ENCODE peak calls at places on chromosome X, in five cellular contexts. L is mucosa of descending colon, W is OCI-LY7, X is stomach, C is WTC11. S is an unnamed sample.

GRCh38 chrX:16436348-16437188 is 213.4 kb upstream of the S100G start:
- DNase-seq in L (no peak), X (peak), C (peak), W (peak), S (peak)

GRCh38 chrX:8083276-8083675 is 87.8 kb downstream of the VCX2 start:
- DNase-seq in W (no peak), L (no peak), X (no peak), C (no peak), S (no peak)

GRCh38 chrX:78658851-78659744 is at the start of gene RTL3:
- DNase-seq in C (no peak), X (no peak), W (no peak), L (no peak), S (no peak)

GRCh38 chrX:31112226-31112999 is 40.6 kb upstream of the FTHL17 start:
- DNase-seq in C (no peak), X (no peak), L (no peak), W (no peak), S (no peak)

GRCh38 chrX:147069926-147070325 is 255.4 kb upstream of the CXorf51A start:
- DNase-seq in C (no peak), X (no peak), L (no peak), W (no peak), S (no peak)

GRCh38 chrX:153900806-153901752 is 3.4 kb upstream of the AVPR2 start:
- DNase-seq in X (peak), W (peak), L (no peak), C (no peak), S (no peak)

GRCh38 chrX:7120578-7121219 is 26.8 kb upstream of the STS start:
- DNase-seq in W (no peak), L (no peak), X (no peak), C (no peak), S (no peak)

GRCh38 chrX:56382278-56382677 is 150.1 kb downstream of the KLF8 start:
- DNase-seq in X (no peak), L (no peak), W (no peak), C (no peak), S (no peak)

GRCh38 chrX:57929373-57929772 is 19.1 kb upstream of the ZXDA start:
- DNase-seq in C (peak), X (no peak), W (peak), L (no peak), S (no peak)

GRCh38 chrX:128739539-128739938 is 687.3 kb upstream of the ACTRT1 start:
- DNase-seq in W (no peak), L (no peak), X (no peak), C (no peak), S (no peak)

GRCh38 chrX:96985046-96985445 is 101.3 kb downstream of the RPA4 start:
- DNase-seq in X (no peak), L (no peak), W (no peak), C (no peak), S (no peak)

GRCh38 chrX:134144231-134144630 is 92.8 kb upstream of the CCDC160 start:
- DNase-seq in X (no peak), W (peak), C (no peak), L (no peak), S (no peak)

GRCh38 chrX:13377537-13377936 is 57.7 kb upstream of the ATXN3L start:
- DNase-seq in W (no peak), C (no peak), L (no peak), X (no peak), S (no peak)

GRCh38 chrX:142233400-142233799 is 28.3 kb upstream of the MAGEC2 start:
- DNase-seq in W (no peak), L (no peak), C (no peak), X (no peak), S (no peak)

GRCh38 chrX:5306654-5307121 is 922.0 kb downstream of the NLGN4X start:
- DNase-seq in C (no peak), X (no peak), W (peak), L (no peak), S (no peak)

GRCh38 chrX:375181-376036 is 11.3 kb downstream of the PPP2R3B start:
- DNase-seq in C (no peak), W (no peak), L (no peak), X (no peak), S (no peak)

GRCh38 chrX:103197721-103198306 is 17.1 kb upstream of the BEX4 start:
- DNase-seq in W (no peak), C (no peak), L (no peak), X (no peak), S (no peak)

GRCh38 chrX:102113367-102113766 is 12.1 kb upstream of the TCEAL2 start:
- DNase-seq in C (no peak), L (no peak), W (no peak), X (no peak), S (no peak)

GRCh38 chrX:1595711-1596060 is 4.3 kb downstream of the AKAP17A start:
- DNase-seq in X (peak), C (no peak), W (no peak), L (peak), S (no peak)

GRCh38 chrX:126985027-126985426 is 165.5 kb downstream of the PRR32 start:
- DNase-seq in L (no peak), C (no peak), W (no peak), X (no peak), S (no peak)

GRCh38 chrX:21778236-21778635 is 20.3 kb upstream of the SMPX start:
- DNase-seq in L (no peak), W (no peak), C (no peak), X (no peak), S (no peak)

GRCh38 chrX:98607739-98608138 is 1724.0 kb downstream of the RPA4 start:
- DNase-seq in X (no peak), W (no peak), C (no peak), L (no peak), S (peak)

GRCh38 chrX:45767021-45767491 is 566.4 kb upstream of the DIPK2B start:
- DNase-seq in X (no peak), W (no peak), C (no peak), L (no peak), S (no peak)

GRCh38 chrX:53094584-53094908 is 604 bp downstream of the KANTR start:
- DNase-seq in W (no peak), C (no peak), L (no peak), X (no peak), S (no peak)

GRCh38 chrX:15299945-15300851 is 15.2 kb downstream of the ASB11 start:
- DNase-seq in X (no peak), W (peak), C (no peak), L (no peak), S (no peak)

GRCh38 chrX:11564546-11564945 is 101.2 kb downstream of the ARHGAP6 start:
- DNase-seq in W (no peak), C (no peak), L (no peak), X (no peak), S (no peak)

GRCh38 chrX:134932528-134933217 is 58.1 kb upstream of the SMIM10 start:
- DNase-seq in C (no peak), L (no peak), W (no peak), X (no peak), S (no peak)

GRCh38 chrX:119292445-119292844 is 56.4 kb downstream of the PGRMC1 start:
- DNase-seq in W (no peak), C (no peak), L (no peak), X (no peak), S (no peak)
- TF ChIP-seq CTCF in W (peak), C (no peak), L (no peak), X (no peak), S (no peak)

GRCh38 chrX:18278448-18278847 is 57.8 kb upstream of the BEND2 start:
- DNase-seq in L (no peak), C (no peak), W (no peak), X (no peak), S (no peak)
- TF ChIP-seq CTCF in L (no peak), C (no peak), W (no peak), X (no peak), S (no peak)

GRCh38 chrX:44241551-44241950 is 101.9 kb downstream of the EFHC2 start:
- DNase-seq in W (no peak), X (no peak), L (no peak), C (no peak), S (no peak)

GRCh38 chrX:44247468-44247867 is 96.0 kb downstream of the EFHC2 start:
- DNase-seq in X (no peak), L (no peak), W (no peak), C (no peak), S (no peak)

GRCh38 chrX:44245730-44246129 is 97.7 kb downstream of the EFHC2 start:
- DNase-seq in W (no peak), C (no peak), L (no peak), X (no peak), S (no peak)

GRCh38 chrX:44246826-44247225 is 96.6 kb downstream of the EFHC2 start:
- DNase-seq in L (no peak), X (no peak), W (no peak), C (no peak), S (no peak)

DNA sequence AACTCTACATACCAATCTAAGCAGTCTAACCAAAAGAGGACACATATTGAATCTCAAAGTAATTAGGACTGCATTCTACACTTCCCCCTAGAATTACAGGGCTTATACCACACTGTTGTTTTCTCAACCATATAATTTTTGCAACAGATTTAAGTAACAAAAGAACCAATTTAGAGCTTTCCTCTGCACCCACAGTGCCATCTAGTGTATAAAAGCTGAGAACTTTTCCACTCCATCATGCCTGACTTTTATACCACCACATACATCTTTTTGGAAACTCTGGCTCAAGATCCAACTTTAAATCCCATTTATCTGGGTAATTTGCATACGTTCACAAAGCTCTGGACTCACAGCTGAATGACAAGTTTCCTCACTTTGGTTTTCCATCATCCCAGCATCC is 99.5 kb downstream of the EFHC2 start:
- DNase-seq in W (peak), L (no peak), C (no peak), X (no peak), S (no peak)
- TF ChIP-seq CTCF in W (peak), L (no peak), C (no peak), X (peak), S (peak)

GRCh38 chrX:150456941-150457340 is 93.8 kb downstream of the MAMLD1 start:
- DNase-seq in X (no peak), W (no peak), L (no peak), C (no peak), S (no peak)

GRCh38 chrX:150454508-150455219 is 91.5 kb downstream of the MAMLD1 start:
- DNase-seq in W (no peak), X (no peak), C (no peak), L (no peak), S (no peak)

GRCh38 chrX:150455220-150455618 is 92.1 kb downstream of the MAMLD1 start:
- DNase-seq in W (no peak), L (no peak), C (no peak), X (no peak), S (no peak)

GRCh38 chrX:150454083-150454482 is 91.0 kb downstream of the MAMLD1 start:
- DNase-seq in C (no peak), X (no peak), L (no peak), W (no peak), S (no peak)

GRCh38 chrX:150456466-150456865 is 93.3 kb downstream of the MAMLD1 start:
- DNase-seq in W (no peak), L (no peak), X (no peak), C (no peak), S (no peak)
- TF ChIP-seq CTCF in W (no peak), L (no peak), X (no peak), C (no peak), S (no peak)

GRCh38 chrX:132258509-132258908 is 39.3 kb upstream of the RAP2C start:
- DNase-seq in L (no peak), X (no peak), W (no peak), C (no peak), S (no peak)
- TF ChIP-seq CTCF in L (no peak), X (no peak), W (no peak), C (no peak), S (no peak)

GRCh38 chrX:139203681-139204575 is 326.6 kb upstream of the F9 start:
- DNase-seq in L (peak), C (peak), X (peak), W (no peak), S (peak)

GRCh38 chrX:139202742-139203410 is 327.7 kb upstream of the F9 start:
- DNase-seq in W (no peak), L (no peak), C (peak), X (no peak), S (peak)

GRCh38 chrX:139204576-139204902 is 326.0 kb upstream of the F9 start:
- DNase-seq in X (no peak), C (no peak), W (no peak), L (no peak), S (no peak)

GRCh38 chrX:139206914-139207313 is 323.6 kb upstream of the F9 start:
- DNase-seq in W (no peak), C (no peak), X (no peak), L (no peak), S (no peak)

DNA sequence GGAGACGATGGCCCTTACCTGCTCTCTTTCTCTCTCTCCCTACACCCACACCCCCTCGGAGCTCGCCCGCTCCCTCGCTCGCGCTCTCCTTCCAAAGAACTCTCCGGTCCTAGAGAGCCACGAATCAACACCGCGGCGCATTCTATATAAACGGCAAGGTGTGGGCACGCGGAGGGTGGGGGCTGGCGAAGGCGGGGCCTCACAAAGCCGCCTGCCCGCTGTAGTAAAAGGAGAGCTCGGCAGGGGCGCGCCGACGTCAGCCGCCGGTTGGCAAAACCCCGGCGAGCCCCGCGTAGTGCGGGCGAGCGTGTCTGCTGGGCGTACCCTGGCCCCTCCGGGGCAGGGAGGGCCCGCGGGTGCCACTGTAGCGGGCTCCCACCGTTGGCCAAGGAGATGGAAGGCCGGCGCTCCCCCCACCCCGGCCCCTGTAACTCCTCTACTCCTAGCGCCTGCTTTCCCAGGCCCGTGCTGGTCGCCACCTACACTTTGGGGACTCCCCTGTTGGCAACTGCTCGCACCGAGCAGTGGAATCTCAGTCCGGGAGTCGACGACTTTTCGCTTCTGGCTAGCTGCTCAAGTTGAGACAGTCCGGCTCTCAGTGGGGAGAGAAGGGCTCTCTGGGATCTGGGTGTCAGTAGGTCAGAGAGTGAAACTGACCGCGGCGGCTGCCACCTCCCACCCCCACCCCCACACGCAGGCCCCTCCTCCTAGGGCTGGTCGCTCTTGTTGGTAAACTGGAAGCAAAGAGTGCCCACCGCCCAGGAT is 325.5 kb upstream of the F9 start:
- DNase-seq in W (no peak), C (peak), L (peak), X (peak), S (peak)
- TF ChIP-seq CTCF in W (no peak), C (no peak), L (no peak), X (no peak), S (no peak)

GRCh38 chrX:25191403-25191802 is 175.6 kb upstream of the ARX start:
- DNase-seq in W (no peak), L (no peak), X (no peak), C (peak), S (peak)
- TF ChIP-seq CTCF in W (peak), L (no peak), X (no peak), C (no peak), S (peak)

GRCh38 chrX:19571708-19572107 is 56.4 kb upstream of the MAP3K15 start:
- DNase-seq in L (no peak), W (no peak), X (no peak), C (no peak), S (no peak)
- TF ChIP-seq CTCF in L (no peak), W (no peak), X (no peak), C (no peak), S (no peak)

GRCh38 chrX:32126997-32127396 is 1055.2 kb upstream of the FTHL17 start:
- DNase-seq in C (no peak), L (no peak), W (no peak), X (no peak), S (no peak)
- TF ChIP-seq CTCF in C (no peak), L (no peak), W (no peak), X (no peak), S (no peak)

S was measured in nephron progenitor cell.